ENCODE peak calls at places on chromosome 16, in five cellular contexts. W is GM23338, M is breast epithelium, F is stomach, Z is Panc1. U is an unnamed sample.

GRCh38 chr16:81357711-81358270 is 43.0 kb downstream of the GAN start:
- DNase-seq in W (no peak), F (no peak), M (no peak), Z (no peak), U (no peak)

GRCh38 chr16:84950906-84951305 is 60.4 kb downstream of the ZDHHC7 start:
- DNase-seq in W (peak; percentile 72), F (no peak), M (no peak), Z (no peak), U (no peak)

GRCh38 chr16:22844426-22844825 is 30.5 kb downstream of the HS3ST2 start:
- DNase-seq in M (no peak), F (no peak), Z (no peak), W (no peak), U (no peak)

GRCh38 chr16:30930160-30930571 is 6.8 kb downstream of the FBXL19 start:
- DNase-seq in F (no peak), W (no peak), Z (no peak), M (no peak), U (no peak)

GRCh38 chr16:55437627-55438026 is 41.4 kb upstream of the MMP2 start:
- DNase-seq in Z (no peak), F (no peak), W (no peak), M (no peak), U (no peak)

GRCh38 chr16:89602273-89602951 is 11.0 kb upstream of the DPEP1 start:
- DNase-seq in Z (no peak), M (no peak), F (no peak), W (peak; percentile 80), U (no peak)

GRCh38 chr16:27400751-27401620 is 988 bp upstream of the IL21R start:
- DNase-seq in W (no peak), M (no peak), F (no peak), Z (no peak), U (no peak)

GRCh38 chr16:30728904-30729672 is 19.1 kb upstream of the PHKG2 start:
- DNase-seq in M (no peak), W (peak; percentile 12), F (no peak), Z (no peak), U (no peak)

GRCh38 chr16:10552998-10553491 is 27.4 kb downstream of the EMP2 start:
- DNase-seq in M (no peak), Z (no peak), F (peak; percentile 30), W (peak; percentile 78), U (no peak)

GRCh38 chr16:55257971-55258613 is 65.9 kb upstream of the IRX6 start:
- DNase-seq in Z (no peak), F (peak; percentile 60), M (peak; percentile 67), W (peak; percentile 86), U (no peak)

GRCh38 chr16:85437161-85438052 is 175.7 kb upstream of the GSE1 start:
- DNase-seq in Z (no peak), F (peak; percentile 84), M (peak; percentile 73), W (peak; percentile 90), U (no peak)

GRCh38 chr16:30874821-30875717 is 18.8 kb downstream of the BCL7C start:
- DNase-seq in F (peak; percentile 93), Z (peak; percentile 61), W (peak; percentile 97), M (peak; percentile 90), U (no peak)

GRCh38 chr16:66275795-66276428 is 90.6 kb upstream of the CDH5 start:
- DNase-seq in Z (peak; percentile 32), W (peak; percentile 89), M (no peak), F (peak; percentile 45), U (no peak)

GRCh38 chr16:75064403-75065148 is 52.0 kb downstream of the LDHD start:
- DNase-seq in Z (no peak), W (no peak), F (peak; percentile 76), M (no peak), U (no peak)

GRCh38 chr16:63890072-63890471 is 1231.8 kb downstream of the CDH11 start:
- DNase-seq in F (no peak), Z (no peak), M (no peak), W (no peak), U (no peak)

GRCh38 chr16:69417537-69418199 is 6.8 kb upstream of the CYB5B start:
- DNase-seq in W (peak; percentile 64), F (no peak), M (no peak), Z (peak; percentile 85), U (no peak)
- TF ChIP-seq POLR2AphosphoS5 in W (no peak), F (no peak), M (no peak), Z (peak; percentile 91), U (no peak)

GRCh38 chr16:49335828-49336227 is 37.8 kb upstream of the C16orf78 start:
- DNase-seq in F (no peak), W (no peak), Z (no peak), M (no peak), U (no peak)

GRCh38 chr16:49330562-49331201 is 42.9 kb upstream of the C16orf78 start:
- DNase-seq in F (no peak), W (no peak), M (no peak), Z (no peak), U (no peak)

GRCh38 chr16:49333268-49333597 is 40.4 kb upstream of the C16orf78 start:
- DNase-seq in M (no peak), W (no peak), F (no peak), Z (no peak), U (no peak)

GRCh38 chr16:49336581-49336980 is 37.0 kb upstream of the C16orf78 start:
- DNase-seq in F (peak; percentile 1), W (no peak), M (no peak), Z (no peak), U (no peak)

DNA sequence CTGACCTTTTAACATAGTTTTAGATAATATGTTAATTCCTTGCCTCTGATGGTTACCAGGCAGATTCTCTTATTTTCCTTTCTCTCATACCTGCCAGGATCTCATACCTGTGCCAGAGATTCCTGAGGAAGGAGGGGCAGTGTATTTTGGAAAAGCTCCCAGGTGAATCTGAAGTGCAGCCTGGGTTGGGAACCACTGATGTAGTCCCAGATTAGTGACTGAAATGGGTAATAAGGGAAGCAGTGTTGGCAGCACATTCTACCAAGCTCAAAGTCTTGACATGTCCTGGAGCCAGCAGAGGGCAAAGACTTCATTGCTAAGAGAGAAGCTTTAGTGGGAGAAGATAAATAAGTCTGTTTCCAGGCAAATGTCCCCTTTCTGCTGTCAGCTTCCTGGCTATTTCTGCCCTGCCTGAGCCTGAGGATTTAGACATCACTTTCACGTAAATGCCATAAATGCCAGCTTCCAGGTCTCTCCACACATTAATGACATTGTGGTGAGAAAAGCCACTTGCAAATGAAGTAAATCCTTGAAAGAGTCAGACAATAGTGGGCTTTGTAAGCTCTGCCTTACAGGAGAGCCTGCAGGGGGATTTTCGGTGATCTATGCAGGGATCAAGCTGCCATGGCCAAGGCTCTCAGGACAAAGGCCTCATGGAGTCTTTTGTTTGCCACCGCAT is 40.9 kb upstream of the C16orf78 start:
- DNase-seq in W (no peak), Z (no peak), F (no peak), M (no peak), U (no peak)
- TF ChIP-seq POLR2AphosphoS5 in W (no peak), Z (no peak), F (no peak), M (no peak), U (no peak)

GRCh38 chr16:57318240-57318970 is 33.9 kb upstream of the PLLP start:
- DNase-seq in F (no peak), M (no peak), W (peak; percentile 67), Z (no peak), U (no peak)

GRCh38 chr16:57313509-57313908 is 29.0 kb upstream of the PLLP start:
- DNase-seq in Z (no peak), F (no peak), W (no peak), M (no peak), U (no peak)

GRCh38 chr16:57314161-57314785 is 29.8 kb upstream of the PLLP start:
- DNase-seq in M (no peak), F (peak; percentile 57), Z (no peak), W (no peak), U (no peak)

GRCh38 chr16:57315401-57315800 is 30.9 kb upstream of the PLLP start:
- DNase-seq in W (no peak), F (no peak), M (no peak), Z (no peak), U (no peak)

DNA sequence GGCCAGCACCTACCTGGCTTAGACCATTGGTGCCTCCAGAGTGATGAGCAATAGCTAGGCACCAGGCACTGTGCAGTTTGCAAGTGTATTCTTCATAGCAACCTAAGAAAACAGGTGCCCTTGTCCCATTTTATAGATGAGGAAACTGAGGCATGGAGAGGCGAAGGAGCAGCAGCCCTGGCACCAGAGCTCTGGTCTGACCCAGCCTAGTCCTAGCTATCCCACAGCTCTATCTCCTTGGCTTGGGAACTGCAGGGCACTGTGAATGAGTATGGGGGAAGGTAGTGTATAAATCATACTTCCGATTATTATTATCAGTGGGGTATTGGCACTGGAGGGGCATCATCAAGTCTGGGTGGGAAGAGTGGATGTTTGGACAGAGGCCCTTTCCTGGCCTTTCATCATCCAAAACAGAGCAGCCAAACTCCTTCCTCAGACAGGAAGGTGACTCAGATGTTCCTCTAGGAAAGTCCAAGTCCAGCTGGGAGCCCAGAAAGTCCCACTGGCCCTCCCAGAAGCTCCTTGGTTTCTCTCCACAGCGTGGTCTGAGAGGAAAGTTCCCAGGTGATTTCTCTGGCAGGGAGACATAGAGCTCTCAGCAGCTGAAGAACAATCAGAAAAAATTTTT is 32.0 kb upstream of the PLLP start:
- DNase-seq in F (no peak), Z (no peak), M (no peak), W (no peak), U (no peak)
- TF ChIP-seq POLR2AphosphoS5 in F (peak; percentile 20), Z (no peak), M (peak; percentile 42), W (no peak), U (no peak)

GRCh38 chr16:9049241-9049640 is 42.2 kb upstream of the HAPSTR1 start:
- DNase-seq in F (no peak), W (no peak), Z (no peak), M (no peak), U (no peak)

GRCh38 chr16:9050102-9050830 is 41.2 kb upstream of the HAPSTR1 start:
- DNase-seq in W (peak; percentile 93), M (no peak), Z (no peak), F (no peak), U (no peak)

GRCh38 chr16:9046667-9047055 is 44.8 kb upstream of the HAPSTR1 start:
- DNase-seq in F (no peak), W (no peak), M (no peak), Z (no peak), U (no peak)

GRCh38 chr16:9048302-9048700 is 43.1 kb upstream of the HAPSTR1 start:
- DNase-seq in M (no peak), W (no peak), F (no peak), Z (no peak), U (no peak)

GRCh38 chr16:9047689-9048301 is 43.6 kb upstream of the HAPSTR1 start:
- DNase-seq in F (peak; percentile 86), M (peak; percentile 83), Z (peak; percentile 98), W (peak; percentile 86), U (peak; percentile 98)
- TF ChIP-seq POLR2AphosphoS5 in F (peak; percentile 45), M (peak; percentile 94), Z (peak; percentile 75), W (no peak), U (no peak)

DNA sequence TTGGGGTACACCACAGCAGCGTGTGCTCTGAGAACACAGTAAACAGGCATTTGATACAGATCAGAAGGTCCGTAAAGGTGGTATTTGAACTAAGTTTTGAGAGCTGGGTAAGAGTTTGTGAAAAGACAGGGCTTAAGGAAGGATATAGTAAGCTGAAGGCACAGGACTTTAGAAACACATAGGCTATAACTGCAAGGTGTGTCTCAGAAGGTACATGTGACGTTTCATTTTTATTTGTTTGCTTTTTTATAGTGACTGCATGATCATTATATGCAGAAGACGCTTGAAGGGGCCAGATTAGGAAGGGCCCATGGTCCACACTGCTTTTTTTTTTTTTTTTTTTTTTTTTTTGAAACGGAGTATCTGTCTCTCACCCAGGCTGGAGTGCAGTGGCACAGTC is 644.6 kb downstream of the WWOX start:
- DNase-seq in F (no peak), M (no peak), Z (no peak), W (no peak), U (no peak)
- TF ChIP-seq POLR2AphosphoS5 in F (no peak), M (no peak), Z (no peak), W (no peak), U (no peak)